ENCODE peak calls at places on chromosomes 5 and 9, in six cellular contexts. A is Peyer's patch, U is body of pancreas, M is upper lobe of left lung, H is NB4, R is thyroid gland. J is an unnamed sample.

GRCh38 chr9:136481558-136481957 is 1.3 kb downstream of the SEC16A start:
- DNase-seq in A (no peak), H (no peak), R (no peak), U (no peak), M (no peak), J (no peak)

GRCh38 chr5:174553556-174553955 is 170.8 kb upstream of the MSX2 start:
- DNase-seq in A (no peak), M (no peak), H (no peak), R (no peak), U (no peak), J (no peak)

GRCh38 chr9:78630966-78631365 is 334.0 kb downstream of the PSAT1 start:
- DNase-seq in H (no peak), U (no peak), R (no peak), A (no peak), M (no peak), J (no peak)

GRCh38 chr5:109370343-109370742 is 39.4 kb downstream of the PJA2 start:
- DNase-seq in U (no peak), H (no peak), A (no peak), M (no peak), R (no peak), J (no peak)

GRCh38 chr5:179342577-179342976 is 2.7 kb downstream of the ADAMTS2 start:
- DNase-seq in H (no peak), A (no peak), M (peak; percentile 67), R (no peak), U (no peak), J (no peak)

GRCh38 chr9:87676976-87677775 is 48.7 kb upstream of the CTSL start:
- DNase-seq in A (no peak), R (peak; percentile 78), H (no peak), U (no peak), M (no peak), J (no peak)

GRCh38 chr5:14186132-14186830 is 43.1 kb downstream of the TRIO start:
- DNase-seq in R (peak; percentile 73), U (no peak), H (no peak), A (no peak), M (no peak), J (no peak)

GRCh38 chr9:112169368-112169767 is 5.7 kb downstream of the SUSD1 start:
- DNase-seq in M (no peak), H (no peak), R (no peak), A (peak; percentile 69), U (no peak), J (no peak)

GRCh38 chr5:177495243-177496060 is 2.0 kb downstream of the PDLIM7 start:
- DNase-seq in A (peak; percentile 66), H (peak; percentile 70), M (peak; percentile 68), U (no peak), R (peak; percentile 11), J (peak; percentile 86)

GRCh38 chr5:177494356-177495195 is 2.8 kb downstream of the PDLIM7 start:
- DNase-seq in U (peak; percentile 33), H (peak; percentile 95), M (peak; percentile 81), R (peak; percentile 25), A (peak; percentile 63), J (peak; percentile 96)

GRCh38 chr5:177497297-177498012 is at the start of gene PDLIM7:
- DNase-seq in U (peak; percentile 97), H (peak; percentile 98), R (peak; percentile 93), M (peak; percentile 99), A (peak; percentile 98), J (peak; percentile 96)

GRCh38 chr5:177497011-177497296 is 450 bp downstream of the PDLIM7 start:
- DNase-seq in A (no peak), M (no peak), U (no peak), R (no peak), H (no peak), J (no peak)

DNA sequence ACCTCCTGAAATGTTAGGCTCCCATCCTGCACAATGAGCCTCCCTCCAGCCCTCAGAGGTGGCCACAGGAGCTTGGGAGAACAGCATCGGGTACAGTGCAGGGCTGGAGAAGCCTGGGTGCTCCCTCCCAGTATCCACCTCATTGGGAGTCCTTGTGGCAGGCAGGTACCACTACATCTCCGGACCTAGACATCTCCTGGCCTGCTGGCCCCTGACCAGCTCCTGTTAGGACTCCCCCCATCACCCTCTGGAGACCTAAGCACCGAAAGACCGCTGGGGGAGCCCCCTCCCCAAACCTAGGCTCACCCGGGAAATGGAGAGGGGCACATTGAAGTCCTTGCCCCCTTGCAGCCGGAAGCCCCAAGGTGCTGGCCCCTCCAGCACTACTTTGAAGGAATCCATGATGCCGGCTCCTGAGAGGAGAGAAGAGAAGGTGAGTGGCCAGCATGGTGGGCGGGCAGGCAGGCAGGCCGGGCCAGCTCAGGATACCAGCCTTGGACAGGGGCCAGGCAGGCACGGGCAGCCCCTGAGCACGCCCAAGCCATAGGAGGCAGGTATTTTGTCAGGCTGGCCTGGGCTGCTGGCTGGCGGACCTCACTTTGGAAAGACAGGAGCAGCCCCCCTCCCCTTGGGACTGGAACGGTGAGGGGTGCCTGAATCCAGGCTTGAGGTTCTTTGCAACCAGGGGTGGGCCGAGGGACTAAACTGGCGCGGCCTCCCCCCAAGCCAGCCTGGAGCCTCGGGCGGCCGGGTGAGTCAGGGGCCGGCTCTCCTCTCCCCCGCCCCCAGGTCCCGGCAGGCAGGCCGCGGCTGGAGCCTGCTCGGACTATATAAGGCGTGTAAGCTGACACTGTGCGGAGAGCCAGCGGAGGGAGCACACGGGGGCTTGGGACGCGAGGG is 1.0 kb downstream of the PDLIM7 start:
- DNase-seq in A (peak; percentile 60), R (peak; percentile 71), H (peak; percentile 86), U (peak; percentile 57), M (peak; percentile 89), J (peak; percentile 75)
- TF ChIP-seq POLR2A in A (no peak), R (no peak), H (no peak), U (no peak), M (no peak), J (no peak)

GRCh38 chr5:143403607-143404415 is at the start of gene NR3C1:
- DNase-seq in A (peak; percentile 93), U (peak; percentile 87), H (peak; percentile 92), M (peak; percentile 98), R (peak; percentile 89), J (peak; percentile 60)

GRCh38 chr5:143401253-143401845 is 2.1 kb downstream of the NR3C1 start:
- DNase-seq in H (no peak), R (no peak), U (no peak), A (no peak), M (no peak), J (no peak)

GRCh38 chr5:143401846-143402463 is 1.5 kb downstream of the NR3C1 start:
- DNase-seq in U (no peak), M (no peak), H (peak; percentile 33), R (no peak), A (no peak), J (no peak)

GRCh38 chr5:143403357-143403606 is 204 bp downstream of the NR3C1 start:
- DNase-seq in R (no peak), M (no peak), A (no peak), U (no peak), H (no peak), J (no peak)

DNA sequence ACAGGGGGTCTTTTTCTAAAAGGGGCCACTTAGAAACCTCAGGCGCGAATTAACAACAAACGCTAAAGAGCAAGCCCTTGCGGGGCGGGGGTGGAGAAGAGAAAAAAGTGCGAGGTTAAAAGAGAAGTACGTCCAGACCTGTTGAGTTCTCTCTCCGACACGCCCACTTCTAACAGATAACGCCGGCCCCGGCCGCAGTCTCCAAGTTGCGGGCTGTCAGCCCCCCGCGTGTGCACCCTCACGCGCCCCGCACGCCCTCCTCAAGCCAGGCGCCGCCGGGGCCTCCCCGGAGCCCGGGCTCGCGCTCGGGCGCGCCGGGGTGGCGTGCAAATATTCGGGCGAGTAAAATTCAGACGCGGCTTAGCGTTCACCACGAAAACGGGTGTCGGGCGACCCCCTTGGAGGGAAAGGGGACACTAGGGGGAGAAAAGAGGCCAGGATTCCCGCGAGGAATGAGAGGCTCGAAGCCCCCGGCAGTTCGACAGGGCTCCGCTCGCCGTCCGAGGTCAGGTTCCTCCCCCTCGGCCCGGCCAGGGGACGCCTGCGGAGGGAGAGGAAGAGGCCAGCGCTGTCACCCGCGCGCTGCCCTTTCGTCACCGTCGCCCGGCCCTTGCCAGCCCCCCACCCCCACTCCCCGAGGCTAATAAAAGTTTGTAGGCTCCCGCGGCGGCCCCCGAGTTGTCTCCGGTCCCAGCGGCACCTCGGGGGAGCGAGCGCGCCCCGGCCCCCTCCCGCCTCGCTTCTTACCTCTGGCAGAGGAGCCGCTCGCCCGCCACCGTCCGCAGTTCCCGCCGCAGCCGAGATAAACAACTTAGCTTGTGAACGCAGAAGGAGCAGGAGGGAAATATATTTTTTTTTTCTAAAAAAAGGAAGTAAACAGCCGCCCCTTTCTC is 776 bp downstream of the NR3C1 start:
- DNase-seq in U (peak; percentile 73), A (peak; percentile 86), H (peak; percentile 81), R (peak; percentile 60), M (peak; percentile 94), J (no peak)
- TF ChIP-seq POLR2A in U (no peak), A (no peak), H (no peak), R (no peak), M (no peak), J (peak; percentile 18)

DNA sequence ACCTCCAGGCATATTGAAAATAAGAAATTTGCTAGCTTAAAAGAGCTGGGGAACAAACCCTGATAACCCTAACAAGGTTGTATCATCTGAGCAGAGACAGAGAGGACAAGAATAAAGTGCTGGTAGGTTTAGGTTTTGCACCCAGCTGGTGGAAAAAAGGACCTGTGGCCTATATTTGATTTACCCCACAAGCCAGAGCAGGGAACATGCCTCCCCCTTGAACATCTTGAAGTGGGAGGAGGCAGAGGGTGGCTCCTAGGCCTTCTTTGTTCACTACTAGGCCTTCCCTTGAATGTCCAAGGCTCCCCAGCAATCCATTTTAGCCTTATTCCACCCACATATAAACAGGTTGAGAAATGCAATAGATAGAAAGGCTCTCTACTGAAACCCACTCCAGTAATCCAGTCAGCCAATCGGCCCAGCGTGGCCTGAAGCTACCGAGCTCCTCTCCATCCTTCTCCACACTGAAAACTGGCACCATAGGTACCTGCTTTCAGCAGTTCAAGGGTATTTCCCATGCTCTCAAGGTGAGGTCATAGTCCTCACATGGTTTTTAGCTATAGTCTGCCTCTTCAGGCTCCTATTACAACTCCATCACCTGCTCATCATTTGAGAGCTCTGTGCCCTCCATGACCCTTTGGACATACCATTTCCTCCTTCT is 12.0 kb downstream of the FNBP1 start:
- DNase-seq in H (no peak), A (no peak), R (peak; percentile 1), U (no peak), M (no peak), J (no peak)
- TF ChIP-seq POLR2A in H (no peak), A (no peak), R (no peak), U (no peak), M (no peak), J (no peak)

GRCh38 chr9:76396144-76396543 is 1.9 kb upstream of the RFK start:
- DNase-seq in R (no peak), M (no peak), H (no peak), A (no peak), U (no peak), J (no peak)

GRCh38 chr9:76394896-76395244 is 644 bp upstream of the RFK start:
- DNase-seq in R (peak; percentile 45), A (peak; percentile 81), U (peak; percentile 57), M (no peak), H (peak; percentile 89), J (peak; percentile 44)

GRCh38 chr9:76396597-76396996 is 2.4 kb upstream of the RFK start:
- DNase-seq in A (no peak), M (peak; percentile 25), U (no peak), H (no peak), R (no peak), J (no peak)

GRCh38 chr9:76395381-76395780 is 1.2 kb upstream of the RFK start:
- DNase-seq in A (no peak), H (peak; percentile 4), R (no peak), U (no peak), M (no peak), J (no peak)

DNA sequence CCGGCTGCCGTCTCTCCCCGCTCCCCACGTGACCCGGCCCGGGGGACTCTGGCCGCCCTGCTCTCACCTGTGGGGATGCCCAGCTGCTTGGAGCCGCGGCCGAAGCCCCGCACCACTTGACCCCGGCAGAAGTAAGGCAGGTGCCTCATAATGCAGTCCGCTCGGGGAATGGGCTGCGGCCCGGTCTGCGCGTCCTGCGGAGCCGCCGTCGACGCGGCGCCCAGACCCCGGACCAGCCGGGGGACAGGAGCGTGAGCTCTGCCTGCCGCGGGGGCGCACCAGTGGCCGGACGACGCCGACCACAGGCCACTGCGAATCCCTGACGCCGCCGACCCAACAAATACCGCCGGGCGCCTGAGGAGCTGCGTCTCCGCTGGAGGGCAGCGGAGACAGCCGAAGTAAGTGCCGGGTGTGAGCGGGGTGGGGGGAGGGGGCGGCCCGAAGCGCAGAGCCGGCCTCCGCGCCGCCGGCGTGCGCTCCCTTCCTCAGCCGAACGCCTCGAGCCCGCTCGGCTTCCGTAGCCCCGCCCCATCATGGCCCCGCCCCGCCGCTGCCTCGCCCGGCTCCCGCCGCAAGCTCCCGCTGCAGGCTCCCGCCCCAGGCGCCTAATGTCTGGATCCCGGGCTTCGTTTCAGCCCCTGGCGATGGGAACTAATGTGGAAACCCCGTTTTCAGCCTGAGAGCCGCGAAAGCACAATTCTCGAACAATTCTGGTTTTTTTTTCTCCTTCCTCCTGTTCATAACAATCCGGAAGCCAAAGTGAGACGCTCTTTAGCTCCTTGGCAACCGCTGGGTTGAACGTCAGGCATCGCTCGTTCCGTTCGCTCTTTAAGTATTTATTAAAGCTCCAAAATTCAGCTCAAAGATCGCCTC is at the start of gene RFK:
- DNase-seq in R (peak; percentile 90), A (peak; percentile 96), U (peak; percentile 91), H (peak; percentile 90), M (peak; percentile 96), J (peak; percentile 97)
- TF ChIP-seq POLR2A in R (no peak), A (peak; percentile 64), U (peak; percentile 93), H (peak; percentile 34), M (peak; percentile 87), J (peak; percentile 75)

J was measured in H54.